ENCODE peak calls at places on chromosomes 4 and X, in nine cellular contexts. One of them, this sample, is unnamed.

GRCh38 chr4:98771959-98772619 is 113.7 kb upstream of the TSPAN5 start:
- DNase-seq in GM06990: no peak
- DNase-seq in suprapubic skin: no peak
- DNase-seq in dorsolateral prefrontal cortex: no peak
- DNase-seq in A549: no peak
- DNase-seq in mesendoderm: no peak
- DNase-seq in CD4-positive, CD25-positive, alpha-beta regulatory T cell: no peak
- DNase-seq in AG04450: no peak
- DNase-seq in AG10803: no peak
- DNase-seq in this sample: no peak

GRCh38 chrX:15973941-15974340 is 119.3 kb upstream of the AP1S2 start:
- DNase-seq in mesendoderm: no peak
- DNase-seq in GM06990: no peak
- DNase-seq in AG04450: no peak
- DNase-seq in dorsolateral prefrontal cortex: no peak
- DNase-seq in A549: no peak
- DNase-seq in AG10803: peak; percentile 81
- DNase-seq in CD4-positive, CD25-positive, alpha-beta regulatory T cell: no peak
- DNase-seq in suprapubic skin: no peak
- DNase-seq in this sample: no peak

GRCh38 chrX:54920610-54921426 is at the start of gene TRO:
- DNase-seq in CD4-positive, CD25-positive, alpha-beta regulatory T cell: peak; percentile 4
- DNase-seq in AG10803: no peak
- DNase-seq in mesendoderm: peak; percentile 73
- DNase-seq in suprapubic skin: no peak
- DNase-seq in GM06990: no peak
- DNase-seq in AG04450: no peak
- DNase-seq in dorsolateral prefrontal cortex: no peak
- DNase-seq in A549: no peak
- DNase-seq in this sample: no peak

GRCh38 chr4:132809298-132810032 is 339.6 kb upstream of the PCDH10 start:
- DNase-seq in CD4-positive, CD25-positive, alpha-beta regulatory T cell: no peak
- DNase-seq in dorsolateral prefrontal cortex: no peak
- DNase-seq in GM06990: no peak
- DNase-seq in mesendoderm: peak; percentile 77
- DNase-seq in suprapubic skin: no peak
- DNase-seq in A549: no peak
- DNase-seq in AG10803: no peak
- DNase-seq in AG04450: no peak
- DNase-seq in this sample: no peak

GRCh38 chrX:345020-345925 is 26.7 kb upstream of the GTPBP6 start:
- DNase-seq in suprapubic skin: peak; percentile 45
- DNase-seq in CD4-positive, CD25-positive, alpha-beta regulatory T cell: no peak
- DNase-seq in A549: no peak
- DNase-seq in AG10803: no peak
- DNase-seq in mesendoderm: no peak
- DNase-seq in GM06990: no peak
- DNase-seq in dorsolateral prefrontal cortex: no peak
- DNase-seq in AG04450: no peak
- DNase-seq in this sample: no peak

GRCh38 chrX:118644378-118644777 is 83.0 kb upstream of the IL13RA1 start:
- DNase-seq in suprapubic skin: no peak
- DNase-seq in mesendoderm: peak; percentile 47
- DNase-seq in A549: peak; percentile 72
- DNase-seq in AG10803: peak; percentile 55
- DNase-seq in CD4-positive, CD25-positive, alpha-beta regulatory T cell: no peak
- DNase-seq in dorsolateral prefrontal cortex: no peak
- DNase-seq in AG04450: no peak
- DNase-seq in GM06990: no peak
- DNase-seq in this sample: no peak

GRCh38 chrX:15465347-15465746 is 27.8 kb downstream of the PIR start:
- DNase-seq in CD4-positive, CD25-positive, alpha-beta regulatory T cell: no peak
- DNase-seq in AG04450: no peak
- DNase-seq in GM06990: peak; percentile 58
- DNase-seq in mesendoderm: no peak
- DNase-seq in suprapubic skin: no peak
- DNase-seq in AG10803: peak; percentile 52
- DNase-seq in A549: no peak
- DNase-seq in dorsolateral prefrontal cortex: no peak
- DNase-seq in this sample: no peak

GRCh38 chr4:76585897-76586360 is 150.9 kb downstream of the SHROOM3 start:
- DNase-seq in AG10803: no peak
- DNase-seq in dorsolateral prefrontal cortex: peak; percentile 58
- DNase-seq in CD4-positive, CD25-positive, alpha-beta regulatory T cell: peak; percentile 2
- DNase-seq in suprapubic skin: peak; percentile 74
- DNase-seq in mesendoderm: peak; percentile 98
- DNase-seq in GM06990: peak; percentile 51
- DNase-seq in A549: peak; percentile 65
- DNase-seq in AG04450: no peak
- DNase-seq in this sample: peak; percentile 93

GRCh38 chr4:148302416-148302815 is 139.8 kb downstream of the NR3C2 start:
- DNase-seq in mesendoderm: no peak
- DNase-seq in A549: no peak
- DNase-seq in AG10803: no peak
- DNase-seq in GM06990: no peak
- DNase-seq in suprapubic skin: no peak
- DNase-seq in dorsolateral prefrontal cortex: no peak
- DNase-seq in CD4-positive, CD25-positive, alpha-beta regulatory T cell: no peak
- DNase-seq in AG04450: no peak
- DNase-seq in this sample: no peak

GRCh38 chr4:162952232-162952631 is 214.5 kb downstream of the NAF1 start:
- DNase-seq in mesendoderm: peak; percentile 65
- DNase-seq in A549: no peak
- DNase-seq in CD4-positive, CD25-positive, alpha-beta regulatory T cell: no peak
- DNase-seq in dorsolateral prefrontal cortex: no peak
- DNase-seq in AG10803: no peak
- DNase-seq in suprapubic skin: no peak
- DNase-seq in AG04450: no peak
- DNase-seq in GM06990: no peak
- DNase-seq in this sample: no peak

GRCh38 chrX:14006489-14006888 is 23.2 kb downstream of the GEMIN8 start:
- DNase-seq in A549: no peak
- DNase-seq in mesendoderm: no peak
- DNase-seq in AG10803: no peak
- DNase-seq in AG04450: no peak
- DNase-seq in CD4-positive, CD25-positive, alpha-beta regulatory T cell: no peak
- DNase-seq in suprapubic skin: no peak
- DNase-seq in dorsolateral prefrontal cortex: no peak
- DNase-seq in GM06990: no peak
- DNase-seq in this sample: no peak

GRCh38 chrX:14015294-14015693 is 14.4 kb downstream of the GEMIN8 start:
- DNase-seq in AG04450: no peak
- DNase-seq in suprapubic skin: no peak
- DNase-seq in dorsolateral prefrontal cortex: no peak
- DNase-seq in AG10803: peak; percentile 55
- DNase-seq in GM06990: no peak
- DNase-seq in CD4-positive, CD25-positive, alpha-beta regulatory T cell: no peak
- DNase-seq in A549: no peak
- DNase-seq in mesendoderm: no peak
- DNase-seq in this sample: no peak

GRCh38 chrX:14013074-14013473 is 16.6 kb downstream of the GEMIN8 start:
- DNase-seq in AG10803: peak; percentile 34
- DNase-seq in AG04450: no peak
- DNase-seq in CD4-positive, CD25-positive, alpha-beta regulatory T cell: no peak
- DNase-seq in dorsolateral prefrontal cortex: no peak
- DNase-seq in mesendoderm: no peak
- DNase-seq in GM06990: no peak
- DNase-seq in suprapubic skin: no peak
- DNase-seq in A549: no peak
- DNase-seq in this sample: no peak

GRCh38 chrX:14014526-14014925 is 15.2 kb downstream of the GEMIN8 start:
- DNase-seq in A549: no peak
- DNase-seq in mesendoderm: no peak
- DNase-seq in AG04450: no peak
- DNase-seq in dorsolateral prefrontal cortex: no peak
- DNase-seq in CD4-positive, CD25-positive, alpha-beta regulatory T cell: no peak
- DNase-seq in GM06990: no peak
- DNase-seq in AG10803: no peak
- DNase-seq in suprapubic skin: no peak
- DNase-seq in this sample: no peak

DNA sequence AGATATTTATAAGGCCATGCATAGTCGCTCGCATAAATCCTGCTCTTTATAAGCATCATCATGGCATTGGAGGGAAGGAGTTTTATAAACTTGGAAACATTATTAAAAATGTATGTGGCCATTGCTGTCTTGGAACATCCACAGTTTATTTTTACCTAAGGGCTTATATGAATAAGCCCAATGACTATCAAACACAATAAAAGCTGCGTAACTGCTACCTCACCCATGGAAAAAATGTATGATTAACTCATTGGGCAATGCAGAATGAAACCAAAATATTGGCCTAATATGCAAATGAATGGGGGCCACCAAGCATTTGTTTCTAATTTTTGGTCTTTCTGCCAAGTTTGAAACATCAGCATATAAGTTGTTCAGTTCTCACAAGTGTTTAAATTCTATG is 19.1 kb downstream of the GEMIN8 start:
- DNase-seq in dorsolateral prefrontal cortex: no peak
- DNase-seq in GM06990: no peak
- DNase-seq in CD4-positive, CD25-positive, alpha-beta regulatory T cell: no peak
- DNase-seq in AG10803: no peak
- DNase-seq in mesendoderm: no peak
- DNase-seq in A549: no peak
- DNase-seq in suprapubic skin: no peak
- DNase-seq in AG04450: no peak
- DNase-seq in this sample: no peak
- H3K4me3 ChIP-seq in dorsolateral prefrontal cortex: no peak overlapping the region
- H3K4me3 ChIP-seq in GM06990: no peak overlapping the region
- H3K4me3 ChIP-seq in CD4-positive, CD25-positive, alpha-beta regulatory T cell: no peak overlapping the region
- H3K4me3 ChIP-seq in AG10803: no peak overlapping the region
- H3K4me3 ChIP-seq in mesendoderm: no peak overlapping the region
- H3K4me3 ChIP-seq in A549: no peak overlapping the region
- H3K4me3 ChIP-seq in suprapubic skin: no peak overlapping the region
- H3K4me3 ChIP-seq in AG04450: no peak overlapping the region
- H3K4me3 ChIP-seq in this sample: no peak overlapping the region

GRCh38 chrX:20112022-20112421 is 4.7 kb downstream of the MAP7D2 start:
- DNase-seq in AG04450: no peak
- DNase-seq in AG10803: no peak
- DNase-seq in GM06990: no peak
- DNase-seq in A549: no peak
- DNase-seq in mesendoderm: peak; percentile 31
- DNase-seq in suprapubic skin: no peak
- DNase-seq in dorsolateral prefrontal cortex: no peak
- DNase-seq in CD4-positive, CD25-positive, alpha-beta regulatory T cell: no peak
- DNase-seq in this sample: no peak

GRCh38 chrX:20116087-20116574 is 576 bp downstream of the MAP7D2 start:
- DNase-seq in dorsolateral prefrontal cortex: no peak
- DNase-seq in mesendoderm: peak; percentile 23
- DNase-seq in suprapubic skin: no peak
- DNase-seq in AG10803: no peak
- DNase-seq in AG04450: no peak
- DNase-seq in A549: peak; percentile 11
- DNase-seq in GM06990: no peak
- DNase-seq in CD4-positive, CD25-positive, alpha-beta regulatory T cell: no peak
- DNase-seq in this sample: no peak

GRCh38 chrX:20118065-20118824 is 1.5 kb upstream of the MAP7D2 start:
- DNase-seq in suprapubic skin: no peak
- DNase-seq in CD4-positive, CD25-positive, alpha-beta regulatory T cell: no peak
- DNase-seq in dorsolateral prefrontal cortex: no peak
- DNase-seq in AG04450: no peak
- DNase-seq in mesendoderm: no peak
- DNase-seq in A549: peak; percentile 11
- DNase-seq in GM06990: no peak
- DNase-seq in AG10803: no peak
- DNase-seq in this sample: no peak

DNA sequence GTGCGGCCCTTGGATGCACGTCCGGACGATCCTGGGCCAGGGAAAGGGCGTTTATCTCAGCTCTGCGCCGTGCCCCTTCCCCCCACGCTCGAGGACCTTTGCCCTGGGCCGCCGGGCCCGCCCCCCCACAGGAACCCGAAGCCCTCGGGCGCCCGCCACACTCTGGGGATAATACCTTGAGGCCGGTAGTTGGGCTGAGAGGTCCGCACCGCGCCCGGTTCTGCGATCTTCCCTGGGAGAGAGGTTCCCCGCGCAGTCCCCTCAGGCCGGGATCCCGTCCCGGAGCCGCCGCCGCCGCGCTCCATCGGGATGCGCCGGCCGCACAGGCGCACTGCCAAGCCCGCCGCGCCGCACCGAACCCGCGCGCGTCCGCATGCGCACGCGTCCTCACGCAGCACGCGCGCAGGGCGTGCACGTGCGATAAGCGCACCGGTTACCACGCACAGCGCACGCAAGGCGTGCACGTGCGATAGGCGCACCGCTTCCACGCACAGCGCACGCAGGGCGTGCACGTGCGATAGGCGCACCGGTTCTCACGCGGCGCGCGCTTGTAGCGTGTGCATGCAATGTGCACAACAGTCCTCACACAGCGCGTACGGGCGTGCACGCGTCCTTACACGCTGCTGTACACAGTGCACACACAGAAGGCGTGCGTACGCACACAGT is at the start of gene MAP7D2:
- DNase-seq in AG04450: no peak
- DNase-seq in GM06990: no peak
- DNase-seq in A549: peak; percentile 24
- DNase-seq in AG10803: no peak
- DNase-seq in suprapubic skin: no peak
- DNase-seq in dorsolateral prefrontal cortex: peak; percentile 62
- DNase-seq in CD4-positive, CD25-positive, alpha-beta regulatory T cell: peak; percentile 11
- DNase-seq in mesendoderm: peak; percentile 2
- DNase-seq in this sample: no peak
- H3K4me3 ChIP-seq in AG04450: peak within 1 kb of the TSS; percentile 34
- H3K4me3 ChIP-seq in GM06990: no peak within 1 kb of the TSS
- H3K4me3 ChIP-seq in A549: peak within 1 kb of the TSS; percentile 74
- H3K4me3 ChIP-seq in AG10803: peak within 1 kb of the TSS; percentile 36
- H3K4me3 ChIP-seq in suprapubic skin: peak within 1 kb of the TSS; percentile 41
- H3K4me3 ChIP-seq in dorsolateral prefrontal cortex: peak within 1 kb of the TSS; percentile 49
- H3K4me3 ChIP-seq in CD4-positive, CD25-positive, alpha-beta regulatory T cell: no peak within 1 kb of the TSS
- H3K4me3 ChIP-seq in mesendoderm: no peak within 1 kb of the TSS
- H3K4me3 ChIP-seq in this sample: peak within 1 kb of the TSS; percentile 56

GRCh38 chrX:43971966-43972961 is 926 bp downstream of the NDP start:
- DNase-seq in GM06990: no peak
- DNase-seq in A549: no peak
- DNase-seq in CD4-positive, CD25-positive, alpha-beta regulatory T cell: no peak
- DNase-seq in AG04450: no peak
- DNase-seq in dorsolateral prefrontal cortex: no peak
- DNase-seq in AG10803: no peak
- DNase-seq in suprapubic skin: no peak
- DNase-seq in mesendoderm: no peak
- DNase-seq in this sample: no peak
- H3K4me3 ChIP-seq in GM06990: no peak overlapping the region
- H3K4me3 ChIP-seq in A549: no peak overlapping the region
- H3K4me3 ChIP-seq in CD4-positive, CD25-positive, alpha-beta regulatory T cell: peak overlapping the region; percentile 51
- H3K4me3 ChIP-seq in AG04450: peak overlapping the region; percentile 56
- H3K4me3 ChIP-seq in dorsolateral prefrontal cortex: peak overlapping the region; percentile 45
- H3K4me3 ChIP-seq in AG10803: no peak overlapping the region
- H3K4me3 ChIP-seq in suprapubic skin: peak overlapping the region; percentile 41
- H3K4me3 ChIP-seq in mesendoderm: no peak overlapping the region
- H3K4me3 ChIP-seq in this sample: peak overlapping the region; percentile 60

DNA sequence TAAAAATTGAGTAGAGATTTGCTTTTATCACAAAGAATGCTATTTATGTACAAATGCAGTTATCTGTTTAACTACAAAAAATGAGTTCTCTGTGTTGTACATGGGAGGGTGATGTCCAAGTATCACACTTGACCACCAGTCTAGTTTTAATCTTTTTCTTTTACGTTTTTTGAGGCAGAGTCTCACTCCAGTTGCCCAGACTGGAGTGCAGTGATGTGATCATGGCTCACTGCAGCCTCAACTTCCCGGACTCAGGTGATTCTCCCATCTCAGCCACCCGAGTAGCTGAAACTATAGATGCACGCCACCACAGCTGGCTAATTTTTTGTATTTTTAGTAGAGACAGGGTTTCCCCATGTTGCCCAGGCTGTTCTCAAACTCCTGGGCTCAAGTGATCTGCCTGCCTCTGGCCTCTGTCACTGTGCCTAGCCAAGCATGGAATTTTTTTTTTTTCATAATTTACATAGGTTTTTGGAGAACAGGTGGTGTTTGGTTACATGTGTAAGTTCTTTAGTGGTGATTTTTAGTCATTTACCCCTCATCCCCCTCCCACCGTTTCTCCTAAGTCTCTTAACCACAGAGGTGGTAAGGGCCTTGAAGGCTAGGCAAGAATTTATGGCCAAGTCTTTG is 47.9 kb upstream of the RPA4 start:
- DNase-seq in suprapubic skin: no peak
- DNase-seq in GM06990: peak; percentile 59
- DNase-seq in A549: no peak
- DNase-seq in AG10803: no peak
- DNase-seq in dorsolateral prefrontal cortex: no peak
- DNase-seq in mesendoderm: no peak
- DNase-seq in AG04450: no peak
- DNase-seq in CD4-positive, CD25-positive, alpha-beta regulatory T cell: no peak
- DNase-seq in this sample: no peak
- H3K4me3 ChIP-seq in suprapubic skin: no peak overlapping the region
- H3K4me3 ChIP-seq in GM06990: no peak overlapping the region
- H3K4me3 ChIP-seq in A549: no peak overlapping the region
- H3K4me3 ChIP-seq in AG10803: no peak overlapping the region
- H3K4me3 ChIP-seq in dorsolateral prefrontal cortex: no peak overlapping the region
- H3K4me3 ChIP-seq in mesendoderm: no peak overlapping the region
- H3K4me3 ChIP-seq in AG04450: no peak overlapping the region
- H3K4me3 ChIP-seq in CD4-positive, CD25-positive, alpha-beta regulatory T cell: no peak overlapping the region
- H3K4me3 ChIP-seq in this sample: no peak overlapping the region